ENCODE peak calls at places on chromosome 6, in eight cellular contexts. X, Z, E, F, K, L, J and Y are unnamed samples.

GRCh38 chr6:42390228-42390934 is 61.3 kb downstream of the TRERF1 start:
- DNase-seq in X (no peak), Z (no peak), E (no peak), F (no peak), K (no peak), L (no peak), J (no peak), Y (peak; percentile 77)

GRCh38 chr6:150998992-150999975 is 133.8 kb downstream of the MTHFD1L start:
- DNase-seq in X (no peak), Z (no peak), E (no peak), F (no peak), K (no peak), L (no peak), J (peak; percentile 10), Y (no peak)

GRCh38 chr6:62570372-62570771 is 284.3 kb upstream of the KHDRBS2 start:
- DNase-seq in X (no peak), Z (no peak), E (no peak), F (no peak), K (no peak), L (no peak), J (no peak), Y (no peak)

GRCh38 chr6:152595507-152595906 is 41.7 kb downstream of the SYNE1 start:
- DNase-seq in X (no peak), Z (no peak), E (peak; percentile 31), F (no peak), K (no peak), L (no peak), J (peak; percentile 37), Y (no peak)

GRCh38 chr6:41568585-41569384 is 22.6 kb downstream of the FOXP4 start:
- DNase-seq in X (no peak), Z (no peak), E (peak; percentile 10), F (no peak), K (no peak), L (no peak), J (peak; percentile 22), Y (no peak)

GRCh38 chr6:32982084-32982701 is 13.8 kb downstream of the BRD2 start:
- DNase-seq in X (no peak), Z (no peak), E (no peak), F (no peak), K (no peak), L (no peak), J (no peak), Y (no peak)

GRCh38 chr6:21185849-21186478 is 407.6 kb upstream of the SOX4 start:
- DNase-seq in X (peak; percentile 83), Z (peak; percentile 85), E (no peak), F (no peak), K (no peak), L (no peak), J (no peak), Y (no peak)

GRCh38 chr6:21067521-21067920 is 526.0 kb upstream of the SOX4 start:
- DNase-seq in X (no peak), Z (no peak), E (no peak), F (no peak), K (no peak), L (no peak), J (no peak), Y (no peak)

GRCh38 chr6:83051386-83052172 is 14.1 kb downstream of the UBE3D start:
- DNase-seq in X (no peak), Z (no peak), E (peak; percentile 21), F (no peak), K (no peak), L (no peak), J (peak; percentile 45), Y (no peak)

GRCh38 chr6:25171301-25171700 is 107.9 kb upstream of the CARMIL1 start:
- DNase-seq in X (no peak), Z (no peak), E (no peak), F (no peak), K (no peak), L (no peak), J (no peak), Y (no peak)

GRCh38 chr6:15285682-15286294 is 39.9 kb downstream of the JARID2 start:
- DNase-seq in X (no peak), Z (no peak), E (no peak), F (no peak), K (no peak), L (no peak), J (peak; percentile 44), Y (no peak)

GRCh38 chr6:100724696-100725095 is 156.4 kb downstream of the ASCC3 start:
- DNase-seq in X (no peak), Z (no peak), E (no peak), F (no peak), K (no peak), L (no peak), J (no peak), Y (no peak)

GRCh38 chr6:123105561-123105960 is 109.5 kb downstream of the CLVS2 start:
- DNase-seq in X (no peak), Z (no peak), E (peak; percentile 58), F (no peak), K (no peak), L (no peak), J (no peak), Y (no peak)

GRCh38 chr6:16450821-16451220 is 212.4 kb downstream of the GMPR start:
- DNase-seq in X (no peak), Z (no peak), E (no peak), F (no peak), K (no peak), L (no peak), J (peak; percentile 41), Y (no peak)

GRCh38 chr6:169591616-169592015 is 110.2 kb downstream of the WDR27 start:
- DNase-seq in X (no peak), Z (no peak), E (no peak), F (no peak), K (no peak), L (no peak), J (no peak), Y (no peak)

GRCh38 chr6:169590376-169590939 is 111.4 kb downstream of the WDR27 start:
- DNase-seq in X (no peak), Z (no peak), E (no peak), F (no peak), K (no peak), L (no peak), J (no peak), Y (no peak)

GRCh38 chr6:169589293-169589692 is 112.5 kb downstream of the WDR27 start:
- DNase-seq in X (no peak), Z (no peak), E (peak; percentile 15), F (no peak), K (no peak), L (no peak), J (peak; percentile 12), Y (peak; percentile 18)

GRCh38 chr6:169587992-169588391 is 113.8 kb downstream of the WDR27 start:
- DNase-seq in X (no peak), Z (no peak), E (no peak), F (no peak), K (no peak), L (no peak), J (no peak), Y (no peak)

GRCh38 chr6:169589699-169590257 is 112.1 kb downstream of the WDR27 start:
- DNase-seq in X (no peak), Z (no peak), E (no peak), F (no peak), K (no peak), L (no peak), J (no peak), Y (peak; percentile 18)
- H3K4me3 ChIP-seq in X (no peak overlapping the region), Z (no peak overlapping the region), E (no peak overlapping the region), F (no peak overlapping the region), K (no peak overlapping the region), L (no peak overlapping the region), J (no peak overlapping the region), Y (no peak overlapping the region)

DNA sequence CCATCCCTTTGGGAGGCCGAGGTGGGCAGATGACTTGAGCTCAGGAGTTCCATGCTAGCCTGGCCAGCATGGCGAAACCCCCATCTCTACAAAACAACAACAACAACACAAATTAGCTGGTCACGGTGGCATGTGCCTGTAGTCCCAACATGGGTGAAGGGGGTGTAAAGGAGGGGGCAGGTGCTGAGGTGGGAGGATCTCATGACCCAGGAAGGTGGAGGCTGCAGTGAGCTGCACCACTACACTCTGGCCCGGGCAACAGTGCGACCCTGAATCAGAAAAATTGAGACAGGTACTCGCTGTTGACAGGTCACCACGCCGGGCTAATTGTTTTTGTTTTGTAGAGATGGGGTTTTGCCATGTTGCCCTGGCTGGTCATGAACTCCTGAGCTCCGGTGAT is 4.2 kb downstream of the SCAF8 start:
- DNase-seq in X (no peak), Z (no peak), E (no peak), F (no peak), K (no peak), L (no peak), J (no peak), Y (no peak)
- H3K4me3 ChIP-seq in X (no peak overlapping the region), Z (no peak overlapping the region), E (no peak overlapping the region), F (peak overlapping the region; percentile 0), K (no peak overlapping the region), L (no peak overlapping the region), J (no peak overlapping the region), Y (no peak overlapping the region)

GRCh38 chr6:133241901-133242760 is 974 bp downstream of the EYA4 start:
- DNase-seq in X (peak; percentile 46), Z (no peak), E (peak; percentile 12), F (peak; percentile 28), K (no peak), L (no peak), J (peak; percentile 22), Y (no peak)
- H3K4me3 ChIP-seq in X (peak overlapping the region; percentile 45), Z (peak overlapping the region; percentile 66), E (peak overlapping the region; percentile 42), F (peak overlapping the region; percentile 93), K (peak overlapping the region; percentile 65), L (peak overlapping the region; percentile 58), J (peak overlapping the region; percentile 59), Y (no peak overlapping the region)

GRCh38 chr6:94494500-94494899 is 1075.1 kb upstream of the EPHA7 start:
- DNase-seq in X (no peak), Z (no peak), E (no peak), F (no peak), K (no peak), L (no peak), J (no peak), Y (no peak)
- H3K4me3 ChIP-seq in X (no peak overlapping the region), Z (no peak overlapping the region), E (no peak overlapping the region), F (no peak overlapping the region), K (no peak overlapping the region), L (no peak overlapping the region), J (no peak overlapping the region), Y (no peak overlapping the region)

GRCh38 chr6:148701393-148701774 is 45.4 kb upstream of the UST start:
- DNase-seq in X (no peak), Z (no peak), E (no peak), F (no peak), K (no peak), L (no peak), J (no peak), Y (no peak)
- H3K4me3 ChIP-seq in X (no peak overlapping the region), Z (no peak overlapping the region), E (no peak overlapping the region), F (peak overlapping the region; percentile 46), K (no peak overlapping the region), L (peak overlapping the region; percentile 53), J (peak overlapping the region; percentile 53), Y (peak overlapping the region; percentile 55)

GRCh38 chr6:28825732-28826293 is 98.0 kb downstream of the TRIM27 start:
- DNase-seq in X (no peak), Z (no peak), E (no peak), F (no peak), K (no peak), L (no peak), J (no peak), Y (no peak)

GRCh38 chr6:28824793-28825731 is 98.7 kb downstream of the TRIM27 start:
- DNase-seq in X (no peak), Z (no peak), E (no peak), F (no peak), K (no peak), L (no peak), J (no peak), Y (no peak)
- H3K4me3 ChIP-seq in X (no peak overlapping the region), Z (peak overlapping the region; percentile 27), E (no peak overlapping the region), F (no peak overlapping the region), K (no peak overlapping the region), L (no peak overlapping the region), J (peak overlapping the region; percentile 35), Y (no peak overlapping the region)